ENCODE peak calls at places on chromosome 18, in four cellular contexts. One of them, this sample, is unnamed. For H3K4me1 and H3K36me3, the result is how much of the 10 kb centered on the place peaks cover.

GRCh38 chr18:37913051-37913450 is 347.5 kb upstream of the CELF4 start:
- DNase-seq in cardiac muscle cell: no peak
- DNase-seq in CD8-positive, alpha-beta memory T cell: no peak
- DNase-seq in endodermal cell: no peak
- DNase-seq in this sample: no peak

GRCh38 chr18:5144629-5145028 is 52.4 kb downstream of the AKAIN1 start:
- DNase-seq in cardiac muscle cell: no peak
- DNase-seq in endodermal cell: no peak
- DNase-seq in CD8-positive, alpha-beta memory T cell: no peak
- DNase-seq in this sample: no peak

GRCh38 chr18:75204262-75204977 is 4.5 kb downstream of the PTGR3 start:
- DNase-seq in CD8-positive, alpha-beta memory T cell: no peak
- DNase-seq in cardiac muscle cell: peak
- DNase-seq in endodermal cell: peak
- DNase-seq in this sample: no peak

GRCh38 chr18:47847635-47848034 is 82.8 kb downstream of the SMAD2 start:
- DNase-seq in endodermal cell: no peak
- DNase-seq in CD8-positive, alpha-beta memory T cell: no peak
- DNase-seq in cardiac muscle cell: no peak
- DNase-seq in this sample: no peak

GRCh38 chr18:34121157-34121807 is 103.4 kb downstream of the NOL4 start:
- DNase-seq in cardiac muscle cell: no peak
- DNase-seq in endodermal cell: no peak
- DNase-seq in CD8-positive, alpha-beta memory T cell: no peak
- DNase-seq in this sample: no peak

GRCh38 chr18:31424383-31424988 is 23.1 kb upstream of the DSG3 start:
- DNase-seq in CD8-positive, alpha-beta memory T cell: no peak
- DNase-seq in endodermal cell: peak
- DNase-seq in cardiac muscle cell: peak
- DNase-seq in this sample: no peak

GRCh38 chr18:36330435-36331049 is 33.0 kb downstream of the FHOD3 start:
- DNase-seq in cardiac muscle cell: peak
- DNase-seq in CD8-positive, alpha-beta memory T cell: no peak
- DNase-seq in endodermal cell: peak
- DNase-seq in this sample: peak

GRCh38 chr18:12886498-12887126 is 2.6 kb upstream of the PTPN2 start:
- DNase-seq in endodermal cell: peak
- DNase-seq in cardiac muscle cell: no peak
- DNase-seq in CD8-positive, alpha-beta memory T cell: no peak
- DNase-seq in this sample: no peak

GRCh38 chr18:59293317-59293716 is 20.1 kb upstream of the RAX start:
- DNase-seq in CD8-positive, alpha-beta memory T cell: no peak
- DNase-seq in endodermal cell: no peak
- DNase-seq in cardiac muscle cell: no peak
- DNase-seq in this sample: no peak

GRCh38 chr18:62710417-62710816 is 4.9 kb upstream of the PHLPP1 start:
- DNase-seq in cardiac muscle cell: no peak
- DNase-seq in endodermal cell: no peak
- DNase-seq in CD8-positive, alpha-beta memory T cell: no peak
- DNase-seq in this sample: no peak

GRCh38 chr18:37122877-37123276 is 293.9 kb downstream of the KIAA1328 start:
- DNase-seq in endodermal cell: no peak
- DNase-seq in cardiac muscle cell: no peak
- DNase-seq in CD8-positive, alpha-beta memory T cell: no peak
- DNase-seq in this sample: no peak

GRCh38 chr18:63290456-63291200 is 28.9 kb downstream of the BCL2 start:
- DNase-seq in CD8-positive, alpha-beta memory T cell: peak
- DNase-seq in cardiac muscle cell: peak
- DNase-seq in endodermal cell: peak
- DNase-seq in this sample: no peak

GRCh38 chr18:48785091-48785614 is 165.6 kb downstream of the SMAD7 start:
- DNase-seq in endodermal cell: no peak
- DNase-seq in CD8-positive, alpha-beta memory T cell: no peak
- DNase-seq in cardiac muscle cell: no peak
- DNase-seq in this sample: no peak

GRCh38 chr18:27887711-27888495 is 289.0 kb downstream of the CDH2 start:
- DNase-seq in cardiac muscle cell: no peak
- DNase-seq in CD8-positive, alpha-beta memory T cell: no peak
- DNase-seq in endodermal cell: no peak
- DNase-seq in this sample: no peak

GRCh38 chr18:34661464-34662087 is 48.5 kb upstream of the DTNA start:
- DNase-seq in endodermal cell: peak
- DNase-seq in CD8-positive, alpha-beta memory T cell: no peak
- DNase-seq in cardiac muscle cell: peak
- DNase-seq in this sample: no peak

GRCh38 chr18:64240301-64240700 is 91.4 kb upstream of the LINC00305 start:
- DNase-seq in CD8-positive, alpha-beta memory T cell: no peak
- DNase-seq in endodermal cell: no peak
- DNase-seq in cardiac muscle cell: peak
- DNase-seq in this sample: no peak

GRCh38 chr18:12657849-12658829 is at the start of gene SPIRE1:
- DNase-seq in cardiac muscle cell: peak
- DNase-seq in CD8-positive, alpha-beta memory T cell: peak
- DNase-seq in endodermal cell: peak
- DNase-seq in this sample: no peak

GRCh38 chr18:31325051-31325450 is 7.1 kb downstream of the DSG1 start:
- DNase-seq in cardiac muscle cell: no peak
- DNase-seq in CD8-positive, alpha-beta memory T cell: no peak
- DNase-seq in endodermal cell: no peak
- DNase-seq in this sample: no peak

GRCh38 chr18:55100817-55101457 is 141.7 kb upstream of the CCDC68 start:
- DNase-seq in CD8-positive, alpha-beta memory T cell: no peak
- DNase-seq in cardiac muscle cell: no peak
- DNase-seq in endodermal cell: no peak
- DNase-seq in this sample: no peak

GRCh38 chr18:48356909-48357631 is 52.1 kb downstream of the ZBTB7C start:
- DNase-seq in cardiac muscle cell: no peak
- DNase-seq in CD8-positive, alpha-beta memory T cell: no peak
- DNase-seq in endodermal cell: peak
- DNase-seq in this sample: peak

GRCh38 chr18:56469582-56469981 is 168.8 kb downstream of the TXNL1 start:
- DNase-seq in endodermal cell: no peak
- DNase-seq in CD8-positive, alpha-beta memory T cell: no peak
- DNase-seq in cardiac muscle cell: no peak
- DNase-seq in this sample: no peak

GRCh38 chr18:13577091-13577697 is 149.2 kb downstream of the FAM210A start:
- DNase-seq in endodermal cell: peak
- DNase-seq in CD8-positive, alpha-beta memory T cell: no peak
- DNase-seq in cardiac muscle cell: no peak
- DNase-seq in this sample: no peak

GRCh38 chr18:58268849-58269248 is 224.8 kb downstream of the NEDD4L start:
- DNase-seq in CD8-positive, alpha-beta memory T cell: no peak
- DNase-seq in endodermal cell: peak
- DNase-seq in cardiac muscle cell: no peak
- DNase-seq in this sample: no peak

GRCh38 chr18:58321986-58322385 is 278.0 kb downstream of the NEDD4L start:
- DNase-seq in CD8-positive, alpha-beta memory T cell: peak
- DNase-seq in cardiac muscle cell: peak
- DNase-seq in endodermal cell: peak
- DNase-seq in this sample: no peak

GRCh38 chr18:11398625-11399024 is 210.8 kb upstream of the SLC35G4 start:
- DNase-seq in cardiac muscle cell: no peak
- DNase-seq in CD8-positive, alpha-beta memory T cell: no peak
- DNase-seq in endodermal cell: no peak
- DNase-seq in this sample: no peak

GRCh38 chr18:35451032-35451431 is 46.7 kb downstream of the INO80C start:
- DNase-seq in endodermal cell: no peak
- DNase-seq in cardiac muscle cell: no peak
- DNase-seq in CD8-positive, alpha-beta memory T cell: no peak
- DNase-seq in this sample: no peak

GRCh38 chr18:12858961-12859360 is 25.1 kb downstream of the PTPN2 start:
- DNase-seq in endodermal cell: no peak
- DNase-seq in CD8-positive, alpha-beta memory T cell: no peak
- DNase-seq in cardiac muscle cell: no peak
- DNase-seq in this sample: no peak

GRCh38 chr18:27461957-27462356 is 276.8 kb upstream of the CHST9 start:
- DNase-seq in endodermal cell: no peak
- DNase-seq in cardiac muscle cell: no peak
- DNase-seq in CD8-positive, alpha-beta memory T cell: no peak
- DNase-seq in this sample: no peak

GRCh38 chr18:54717673-54718435 is 110.4 kb upstream of the RAB27B start:
- DNase-seq in endodermal cell: peak
- DNase-seq in CD8-positive, alpha-beta memory T cell: peak
- DNase-seq in cardiac muscle cell: peak
- DNase-seq in this sample: no peak

GRCh38 chr18:21914739-21915319 is 174.2 kb downstream of the MIB1 start:
- DNase-seq in cardiac muscle cell: peak
- DNase-seq in endodermal cell: peak
- DNase-seq in CD8-positive, alpha-beta memory T cell: no peak
- DNase-seq in this sample: peak

GRCh38 chr18:25283769-25284168 is 68.2 kb downstream of the ZNF521 start:
- DNase-seq in CD8-positive, alpha-beta memory T cell: no peak
- DNase-seq in endodermal cell: no peak
- DNase-seq in cardiac muscle cell: no peak
- DNase-seq in this sample: no peak
- H3K4me1 ChIP-seq in CD8-positive, alpha-beta memory T cell: under half
- H3K4me1 ChIP-seq in endodermal cell: under half
- H3K4me1 ChIP-seq in cardiac muscle cell: half or more
- H3K4me1 ChIP-seq in this sample: under half

GRCh38 chr18:24086082-24086481 is 52.8 kb upstream of the CABYR start:
- DNase-seq in cardiac muscle cell: no peak
- DNase-seq in endodermal cell: no peak
- DNase-seq in CD8-positive, alpha-beta memory T cell: no peak
- DNase-seq in this sample: no peak

GRCh38 chr18:24094561-24094960 is 44.3 kb upstream of the CABYR start:
- DNase-seq in cardiac muscle cell: no peak
- DNase-seq in endodermal cell: no peak
- DNase-seq in CD8-positive, alpha-beta memory T cell: no peak
- DNase-seq in this sample: no peak

GRCh38 chr18:24089059-24089458 is 49.8 kb upstream of the CABYR start:
- DNase-seq in CD8-positive, alpha-beta memory T cell: no peak
- DNase-seq in cardiac muscle cell: peak
- DNase-seq in endodermal cell: no peak
- DNase-seq in this sample: no peak

GRCh38 chr18:24089626-24090337 is 49.1 kb upstream of the CABYR start:
- DNase-seq in cardiac muscle cell: no peak
- DNase-seq in endodermal cell: no peak
- DNase-seq in CD8-positive, alpha-beta memory T cell: no peak
- DNase-seq in this sample: no peak

GRCh38 chr18:24090876-24091275 is 48.0 kb upstream of the CABYR start:
- DNase-seq in cardiac muscle cell: no peak
- DNase-seq in CD8-positive, alpha-beta memory T cell: no peak
- DNase-seq in endodermal cell: no peak
- DNase-seq in this sample: no peak
- H3K36me3 ChIP-seq in cardiac muscle cell: under half
- H3K36me3 ChIP-seq in CD8-positive, alpha-beta memory T cell: under half
- H3K36me3 ChIP-seq in endodermal cell: under half
- H3K36me3 ChIP-seq in this sample: under half

GRCh38 chr18:9756566-9757470 is 48.7 kb downstream of the RAB31 start:
- DNase-seq in endodermal cell: peak
- DNase-seq in CD8-positive, alpha-beta memory T cell: no peak
- DNase-seq in cardiac muscle cell: no peak
- DNase-seq in this sample: peak

GRCh38 chr18:9760641-9761040 is 52.5 kb downstream of the RAB31 start:
- DNase-seq in CD8-positive, alpha-beta memory T cell: no peak
- DNase-seq in endodermal cell: peak
- DNase-seq in cardiac muscle cell: no peak
- DNase-seq in this sample: no peak

GRCh38 chr18:9757851-9758587 is 49.9 kb downstream of the RAB31 start:
- DNase-seq in cardiac muscle cell: no peak
- DNase-seq in endodermal cell: peak
- DNase-seq in CD8-positive, alpha-beta memory T cell: no peak
- DNase-seq in this sample: no peak

GRCh38 chr18:9755603-9756002 is 47.5 kb downstream of the RAB31 start:
- DNase-seq in cardiac muscle cell: no peak
- DNase-seq in endodermal cell: peak
- DNase-seq in CD8-positive, alpha-beta memory T cell: no peak
- DNase-seq in this sample: peak

GRCh38 chr18:9758624-9759075 is 50.5 kb downstream of the RAB31 start:
- DNase-seq in CD8-positive, alpha-beta memory T cell: no peak
- DNase-seq in cardiac muscle cell: no peak
- DNase-seq in endodermal cell: no peak
- DNase-seq in this sample: no peak
- H3K4me1 ChIP-seq in CD8-positive, alpha-beta memory T cell: under half
- H3K4me1 ChIP-seq in cardiac muscle cell: under half
- H3K4me1 ChIP-seq in endodermal cell: under half
- H3K4me1 ChIP-seq in this sample: under half

GRCh38 chr18:7020995-7021777 is 96.4 kb downstream of the LAMA1 start:
- DNase-seq in endodermal cell: peak
- DNase-seq in cardiac muscle cell: no peak
- DNase-seq in CD8-positive, alpha-beta memory T cell: no peak
- DNase-seq in this sample: no peak

GRCh38 chr18:7028625-7029024 is 89.0 kb downstream of the LAMA1 start:
- DNase-seq in CD8-positive, alpha-beta memory T cell: no peak
- DNase-seq in endodermal cell: no peak
- DNase-seq in cardiac muscle cell: no peak
- DNase-seq in this sample: no peak

GRCh38 chr18:7025194-7025593 is 92.4 kb downstream of the LAMA1 start:
- DNase-seq in cardiac muscle cell: no peak
- DNase-seq in CD8-positive, alpha-beta memory T cell: no peak
- DNase-seq in endodermal cell: no peak
- DNase-seq in this sample: no peak

GRCh38 chr18:7021994-7022840 is 95.4 kb downstream of the LAMA1 start:
- DNase-seq in CD8-positive, alpha-beta memory T cell: no peak
- DNase-seq in endodermal cell: no peak
- DNase-seq in cardiac muscle cell: peak
- DNase-seq in this sample: no peak

GRCh38 chr18:7023581-7023980 is 94.0 kb downstream of the LAMA1 start:
- DNase-seq in CD8-positive, alpha-beta memory T cell: no peak
- DNase-seq in cardiac muscle cell: no peak
- DNase-seq in endodermal cell: no peak
- DNase-seq in this sample: no peak
- H3K36me3 ChIP-seq in CD8-positive, alpha-beta memory T cell: under half
- H3K36me3 ChIP-seq in cardiac muscle cell: under half
- H3K36me3 ChIP-seq in endodermal cell: half or more
- H3K36me3 ChIP-seq in this sample: under half

GRCh38 chr18:79258447-79258846 is 137.3 kb upstream of the NFATC1 start:
- DNase-seq in cardiac muscle cell: no peak
- DNase-seq in CD8-positive, alpha-beta memory T cell: no peak
- DNase-seq in endodermal cell: no peak
- DNase-seq in this sample: no peak
- H3K4me1 ChIP-seq in cardiac muscle cell: under half
- H3K4me1 ChIP-seq in CD8-positive, alpha-beta memory T cell: under half
- H3K4me1 ChIP-seq in endodermal cell: under half
- H3K4me1 ChIP-seq in this sample: under half

GRCh38 chr18:45864081-45864480 is 38.6 kb downstream of the SIGLEC15 start:
- DNase-seq in cardiac muscle cell: no peak
- DNase-seq in CD8-positive, alpha-beta memory T cell: no peak
- DNase-seq in endodermal cell: no peak
- DNase-seq in this sample: no peak
- H3K36me3 ChIP-seq in cardiac muscle cell: under half
- H3K36me3 ChIP-seq in CD8-positive, alpha-beta memory T cell: half or more
- H3K36me3 ChIP-seq in endodermal cell: half or more
- H3K36me3 ChIP-seq in this sample: under half